ENCODE peak calls at places on chromosomes 11 and 22, in nine cellular contexts. H, J, U, F, P, Y, I, V and D are unnamed samples.

GRCh38 chr11:28877366-28877765 is 769.2 kb downstream of the METTL15 start:
- DNase-seq in V (no peak), F (no peak), Y (no peak), J (no peak), H (no peak), U (no peak), P (no peak), I (no peak), D (no peak)

GRCh38 chr11:80346660-80347059 is 905.8 kb upstream of the TENM4 start:
- DNase-seq in Y (no peak), I (no peak), J (peak; percentile 13), H (no peak), U (no peak), V (no peak), F (no peak), P (no peak), D (no peak)

GRCh38 chr11:30992513-30992849 is 377.1 kb downstream of the DCDC1 start:
- DNase-seq in H (no peak), V (no peak), U (no peak), F (peak; percentile 77), J (peak; percentile 44), I (no peak), P (no peak), Y (no peak), D (no peak)

GRCh38 chr11:124863137-124863825 is 2.0 kb upstream of the ROBO3 start:
- DNase-seq in U (peak; percentile 77), P (no peak), Y (peak; percentile 25), I (no peak), H (no peak), J (peak; percentile 72), V (peak; percentile 35), F (no peak), D (no peak)

GRCh38 chr11:65129649-65130441 is 4.5 kb downstream of the SYVN1 start:
- DNase-seq in I (no peak), H (peak; percentile 82), F (no peak), J (no peak), P (no peak), Y (no peak), U (peak; percentile 52), V (no peak), D (no peak)

GRCh38 chr11:130705670-130706421 is 210.4 kb downstream of the SNX19 start:
- DNase-seq in Y (no peak), U (no peak), H (no peak), V (no peak), F (no peak), P (no peak), I (no peak), J (no peak), D (no peak)

GRCh38 chr11:117833401-117833891 is 8.9 kb upstream of the FXYD2 start:
- DNase-seq in V (no peak), F (no peak), I (peak; percentile 34), U (peak; percentile 88), P (no peak), J (peak; percentile 87), H (peak; percentile 69), Y (no peak), D (no peak)

GRCh38 chr11:69350596-69350995 is 56.6 kb downstream of the MYEOV start:
- DNase-seq in I (no peak), F (no peak), U (no peak), H (no peak), P (no peak), V (no peak), J (no peak), Y (no peak), D (no peak)

GRCh38 chr11:69563946-69564780 is 76.8 kb upstream of the CCND1 start:
- DNase-seq in J (no peak), F (no peak), P (no peak), V (peak; percentile 30), Y (no peak), U (peak; percentile 10), H (no peak), I (no peak), D (no peak)

DNA sequence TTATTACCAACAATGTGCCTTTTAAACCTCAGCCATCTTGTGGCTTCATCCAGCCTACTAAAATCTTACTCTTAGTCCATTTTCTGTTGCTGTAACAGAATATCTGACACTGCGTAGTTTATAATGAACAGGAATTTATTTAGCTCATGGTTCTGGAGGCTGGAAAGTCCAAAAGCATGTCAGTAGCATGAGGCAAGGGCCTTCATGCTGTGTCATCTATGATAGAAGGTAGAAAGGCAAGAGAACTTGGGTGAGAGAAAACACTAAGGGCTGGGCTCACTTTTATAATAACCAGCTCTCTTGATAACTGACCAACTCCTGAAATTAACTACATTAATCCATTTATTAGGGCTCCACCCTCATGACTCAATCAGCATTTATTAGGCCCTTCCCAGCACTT is 13.5 kb downstream of the BTBD10 start:
- DNase-seq in V (no peak), P (no peak), Y (no peak), U (no peak), J (no peak), I (no peak), H (no peak), F (no peak), D (no peak)
- H3K27ac ChIP-seq in V (no peak overlapping the region), P (no peak overlapping the region), Y (no peak overlapping the region), U (no peak overlapping the region), J (no peak overlapping the region), I (peak overlapping the region; percentile 21), H (no peak overlapping the region), F (no peak overlapping the region), D (no peak overlapping the region)

GRCh38 chr11:115047631-115048030 is 369.3 kb downstream of the NXPE2 start:
- DNase-seq in H (no peak), I (no peak), Y (no peak), V (no peak), F (no peak), P (no peak), U (no peak), J (no peak), D (no peak)

GRCh38 chr11:115042002-115042401 is 363.7 kb downstream of the NXPE2 start:
- DNase-seq in V (no peak), H (no peak), F (no peak), J (no peak), U (no peak), Y (no peak), P (no peak), I (no peak), D (no peak)
- TF ChIP-seq CTCF in V (no peak), H (no peak), F (no peak), J (no peak), U (no peak), Y (no peak), P (no peak), I (no peak), D (no peak)

GRCh38 chr22:23837911-23838685 is 708 bp downstream of the DERL3 start:
- DNase-seq in Y (no peak), H (peak; percentile 88), V (no peak), F (no peak), I (no peak), U (no peak), J (no peak), P (no peak), D (no peak)
- H3K27ac ChIP-seq in Y (no peak overlapping the region), H (peak overlapping the region; percentile 35), V (no peak overlapping the region), F (no peak overlapping the region), I (no peak overlapping the region), U (no peak overlapping the region), J (no peak overlapping the region), P (no peak overlapping the region), D (peak overlapping the region; percentile 66)

GRCh38 chr11:44207292-44207691 is 102.6 kb downstream of the ALX4 start:
- DNase-seq in J (no peak), H (no peak), F (no peak), V (no peak), U (no peak), Y (no peak), P (no peak), I (no peak), D (no peak)

GRCh38 chr11:44205836-44206235 is 104.1 kb downstream of the ALX4 start:
- DNase-seq in H (no peak), F (no peak), Y (no peak), V (no peak), U (no peak), I (no peak), P (no peak), J (no peak), D (no peak)

GRCh38 chr11:44205358-44205757 is 104.6 kb downstream of the ALX4 start:
- DNase-seq in F (no peak), J (no peak), H (no peak), I (no peak), U (no peak), P (no peak), Y (no peak), V (no peak), D (no peak)

GRCh38 chr11:44199816-44200215 is 104.3 kb downstream of the EXT2 start:
- DNase-seq in P (no peak), I (no peak), H (no peak), J (no peak), Y (peak; percentile 44), F (no peak), U (no peak), V (peak; percentile 47), D (no peak)

GRCh38 chr11:44203270-44204043 is 106.5 kb downstream of the ALX4 start:
- DNase-seq in V (no peak), U (no peak), J (no peak), I (no peak), H (no peak), F (no peak), P (no peak), Y (no peak), D (no peak)
- TF ChIP-seq CTCF in V (no peak), U (no peak), J (no peak), I (no peak), H (no peak), F (no peak), P (no peak), Y (no peak), D (no peak)

DNA sequence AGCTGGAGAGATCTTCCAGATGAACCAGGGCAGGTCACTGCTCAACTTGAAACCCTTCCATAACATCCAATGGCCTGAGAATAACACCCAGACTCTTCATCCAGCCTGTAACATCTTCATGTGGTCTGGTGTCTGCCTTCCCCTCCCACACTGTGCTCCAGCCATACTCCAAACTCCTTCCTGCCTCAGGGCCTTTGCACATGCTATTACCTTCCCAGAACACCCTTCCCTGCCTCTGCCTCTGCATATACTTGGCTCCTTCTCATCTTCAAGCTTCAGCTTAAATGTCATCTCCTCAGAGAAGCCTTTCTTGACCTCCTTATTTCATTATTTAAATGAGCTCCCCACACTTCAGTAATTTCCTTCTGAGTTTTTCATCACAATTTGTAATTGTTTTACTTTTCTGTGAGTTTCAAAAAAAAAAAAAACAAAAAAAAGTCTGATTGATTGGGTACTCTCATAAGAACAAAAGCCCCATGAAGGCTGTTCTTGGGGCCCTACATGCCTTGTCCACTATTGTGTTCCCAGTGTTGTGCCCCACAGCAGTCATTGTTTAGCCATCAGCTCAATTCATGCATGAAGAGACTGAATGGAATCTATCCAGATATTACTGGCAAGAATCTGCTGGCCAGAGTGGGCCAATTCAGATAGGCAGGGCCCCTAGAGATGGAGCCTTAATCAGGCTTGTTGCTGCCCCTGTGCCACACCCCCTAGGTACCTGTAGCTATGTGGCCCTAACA is 22.1 kb downstream of the LMO1 start:
- DNase-seq in J (no peak), I (no peak), P (no peak), F (no peak), Y (no peak), U (no peak), H (no peak), V (no peak), D (no peak)
- H3K27ac ChIP-seq in J (no peak overlapping the region), I (no peak overlapping the region), P (no peak overlapping the region), F (no peak overlapping the region), Y (no peak overlapping the region), U (no peak overlapping the region), H (no peak overlapping the region), V (no peak overlapping the region), D (no peak overlapping the region)

DNA sequence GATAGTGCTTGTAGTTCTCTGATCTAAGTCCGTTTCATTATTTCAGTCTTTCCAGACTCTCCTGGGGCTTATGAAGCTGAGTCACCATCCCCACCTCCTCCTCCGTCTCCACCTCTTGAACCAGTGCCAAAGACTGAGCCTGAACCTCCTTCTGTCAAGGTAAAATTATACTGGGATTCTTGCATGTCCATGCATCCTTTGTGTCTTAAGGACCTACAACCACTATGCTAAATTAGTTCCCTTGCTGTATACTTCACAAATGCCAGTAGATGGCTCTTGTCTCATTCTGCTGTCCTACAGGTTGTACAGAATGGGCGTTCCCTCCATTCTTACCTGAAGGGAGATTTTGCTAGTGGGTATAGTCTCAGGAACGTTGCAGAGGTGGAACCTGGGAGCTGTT is 42.2 kb downstream of the POLD3 start:
- DNase-seq in J (peak; percentile 38), U (no peak), I (peak; percentile 69), P (peak; percentile 71), H (no peak), V (peak; percentile 66), Y (peak; percentile 43), F (peak; percentile 80), D (peak; percentile 87)
- TF ChIP-seq CTCF in J (peak; percentile 51), U (peak; percentile 21), I (peak; percentile 9), P (peak; percentile 55), H (no peak), V (peak; percentile 30), Y (peak; percentile 12), F (peak; percentile 61), D (peak; percentile 24)